ENCODE peak calls at places on chromosomes 2 and 18, in five cellular contexts. F is cardiac fibroblast, V is fibroblast of pulmonary artery, B is upper lobe of right lung, O is CD14-positive monocyte. E is an unnamed sample.

GRCh38 chr2:170002096-170002495 is 174.8 kb downstream of the UBR3 start:
- DNase-seq in F (no peak), V (no peak), B (no peak), O (no peak), E (no peak)

GRCh38 chr2:168697668-168698121 is 104.7 kb upstream of the NOSTRIN start:
- DNase-seq in F (no peak), V (no peak), B (no peak), O (no peak), E (no peak)

GRCh38 chr2:191678437-191679110 is 638 bp downstream of the NABP1 start:
- DNase-seq in F (peak; percentile 36), V (no peak), B (peak; percentile 86), O (peak; percentile 44), E (peak; percentile 90)

GRCh38 chr2:114213808-114214207 is 228.6 kb upstream of the DPP10 start:
- DNase-seq in F (no peak), V (no peak), B (no peak), O (no peak), E (no peak)

GRCh38 chr2:238061310-238062202 is 755 bp downstream of the SCLY start:
- DNase-seq in F (peak; percentile 46), V (peak; percentile 41), B (no peak), O (no peak), E (no peak)

GRCh38 chr2:27075219-27075871 is 3.1 kb upstream of the EMILIN1 start:
- DNase-seq in F (peak; percentile 69), V (peak; percentile 76), B (no peak), O (no peak), E (no peak)

GRCh38 chr18:62730926-62731325 is 15.6 kb downstream of the PHLPP1 start:
- DNase-seq in F (no peak), V (no peak), B (no peak), O (no peak), E (no peak)

GRCh38 chr2:217331577-217332139 is 471.8 kb upstream of the TNP1 start:
- DNase-seq in F (peak; percentile 71), V (peak; percentile 73), B (no peak), O (no peak), E (no peak)

GRCh38 chr2:235698028-235698427 is 204.2 kb downstream of the AGAP1 start:
- DNase-seq in F (no peak), V (no peak), B (no peak), O (no peak), E (no peak)

GRCh38 chr2:64218137-64218536 is 73.9 kb upstream of the PELI1 start:
- DNase-seq in F (no peak), V (no peak), B (no peak), O (no peak), E (no peak)

GRCh38 chr18:3747176-3747973 is 297.4 kb downstream of the TGIF1 start:
- DNase-seq in F (peak; percentile 76), V (peak; percentile 88), B (no peak), O (peak; percentile 87), E (no peak)

GRCh38 chr2:128765822-128766221 is 447.2 kb upstream of the HS6ST1 start:
- DNase-seq in F (no peak), V (no peak), B (peak; percentile 33), O (no peak), E (no peak)

GRCh38 chr18:54327818-54328217 is 29.8 kb downstream of the STARD6 start:
- DNase-seq in F (no peak), V (no peak), B (no peak), O (no peak), E (no peak)
- TF ChIP-seq CTCF in F (no peak), V (no peak), B (no peak), O (no peak), E (no peak)

DNA sequence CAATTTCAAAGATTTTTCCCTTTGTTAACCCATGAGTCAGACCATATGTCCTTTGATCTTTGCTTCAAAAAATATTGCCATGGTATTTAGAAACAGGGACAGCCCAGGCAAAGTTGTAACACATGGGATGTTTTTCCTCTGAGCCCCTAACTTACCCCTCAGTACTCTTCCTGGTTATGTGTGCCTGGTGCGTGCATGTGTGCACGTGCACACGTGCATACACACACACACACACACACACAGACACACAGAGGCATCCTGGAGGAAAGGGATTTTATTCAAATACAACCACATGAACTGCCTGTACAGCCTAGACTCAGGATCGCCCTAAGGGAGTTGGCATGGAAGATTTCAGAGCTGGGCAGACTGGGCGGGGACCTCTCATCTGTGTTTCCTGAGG is 5.1 kb downstream of the AFF3 start:
- DNase-seq in F (no peak), V (no peak), B (no peak), O (no peak), E (no peak)
- TF ChIP-seq CTCF in F (no peak), V (no peak), B (no peak), O (no peak), E (no peak)

DNA sequence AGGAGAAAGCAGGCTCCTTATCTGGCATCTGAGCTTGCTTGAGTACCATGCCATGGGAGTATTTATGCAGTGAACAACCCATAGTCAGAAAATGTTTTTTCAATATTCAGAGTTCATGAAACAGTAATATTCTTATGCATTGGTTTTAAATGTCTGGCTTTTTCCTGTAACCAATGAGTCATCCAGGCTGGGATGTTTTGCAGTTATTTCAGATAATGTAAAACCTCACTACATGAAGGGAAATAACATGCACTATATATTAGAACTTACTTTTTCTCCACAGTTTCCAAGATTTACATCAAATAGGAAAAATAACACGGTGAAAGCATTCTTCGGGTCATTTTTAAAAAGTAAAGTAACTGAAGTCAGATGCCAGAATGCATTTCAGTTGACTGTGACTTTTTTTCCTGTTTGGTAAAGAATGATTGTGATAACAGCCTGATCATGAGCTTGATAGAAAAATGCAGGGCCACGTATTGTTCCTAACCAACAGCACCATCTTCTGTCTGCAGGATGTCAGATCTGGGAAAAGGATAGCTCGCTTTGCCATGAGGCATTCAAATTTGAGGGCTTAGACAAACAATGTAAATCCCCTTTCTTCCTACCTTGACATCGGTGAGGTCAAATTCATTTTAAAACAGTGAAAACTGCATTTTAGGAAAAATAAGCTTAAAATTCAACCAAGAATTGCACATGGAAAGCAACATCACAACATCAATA is 152.8 kb downstream of the DSC3 start:
- DNase-seq in F (peak; percentile 6), V (peak; percentile 33), B (no peak), O (no peak), E (no peak)
- TF ChIP-seq CTCF in F (peak; percentile 3), V (peak; percentile 26), B (peak; percentile 40), O (no peak), E (peak; percentile 55)

GRCh38 chr2:96140941-96141623 is 2.8 kb upstream of the ASTL start:
- DNase-seq in F (no peak), V (no peak), B (no peak), O (no peak), E (peak; percentile 41)

GRCh38 chr2:96137611-96138129 is 632 bp downstream of the ASTL start:
- DNase-seq in F (no peak), V (no peak), B (no peak), O (no peak), E (peak; percentile 69)

GRCh38 chr2:96136123-96136720 is 2.1 kb downstream of the ASTL start:
- DNase-seq in F (no peak), V (no peak), B (no peak), O (no peak), E (no peak)

GRCh38 chr2:96139181-96139758 is 968 bp upstream of the ASTL start:
- DNase-seq in F (no peak), V (no peak), B (no peak), O (no peak), E (peak; percentile 35)

GRCh38 chr2:96138146-96139145 is at the start of gene ASTL:
- DNase-seq in F (peak; percentile 56), V (peak; percentile 49), B (peak; percentile 85), O (no peak), E (peak; percentile 80)
- TF ChIP-seq CTCF in F (peak; percentile 55), V (peak; percentile 66), B (peak; percentile 49), O (peak; percentile 52), E (peak; percentile 77)

GRCh38 chr2:3180082-3180908 is 197.3 kb downstream of the EIPR1 start:
- DNase-seq in F (no peak), V (no peak), B (no peak), O (no peak), E (no peak)

GRCh38 chr2:3178206-3179031 is 199.2 kb downstream of the EIPR1 start:
- DNase-seq in F (no peak), V (no peak), B (no peak), O (no peak), E (no peak)

GRCh38 chr2:3179626-3180025 is 198.0 kb downstream of the EIPR1 start:
- DNase-seq in F (no peak), V (no peak), B (no peak), O (no peak), E (no peak)

GRCh38 chr2:3181416-3182010 is 196.1 kb downstream of the EIPR1 start:
- DNase-seq in F (no peak), V (no peak), B (no peak), O (no peak), E (no peak)

GRCh38 chr2:3179208-3179607 is 198.4 kb downstream of the EIPR1 start:
- DNase-seq in F (no peak), V (no peak), B (no peak), O (no peak), E (no peak)
- TF ChIP-seq CTCF in F (no peak), V (no peak), B (no peak), O (no peak), E (peak; percentile 18)

GRCh38 chr18:48948112-48949050 is 2.4 kb downstream of the SMAD7 start:
- DNase-seq in F (peak; percentile 56), V (peak; percentile 74), B (peak; percentile 83), O (no peak), E (no peak)

GRCh38 chr18:48949051-48949605 is 1.6 kb downstream of the SMAD7 start:
- DNase-seq in F (no peak), V (peak; percentile 34), B (peak; percentile 85), O (no peak), E (no peak)

GRCh38 chr18:48951448-48952286 is 902 bp upstream of the SMAD7 start:
- DNase-seq in F (peak; percentile 95), V (peak; percentile 92), B (peak; percentile 95), O (peak; percentile 86), E (no peak)

GRCh38 chr18:48950536-48951447 is at the start of gene SMAD7:
- DNase-seq in F (no peak), V (peak; percentile 41), B (peak; percentile 80), O (no peak), E (no peak)

GRCh38 chr18:48949606-48950535 is 894 bp downstream of the SMAD7 start:
- DNase-seq in F (peak; percentile 60), V (peak; percentile 45), B (peak; percentile 85), O (no peak), E (no peak)
- TF ChIP-seq CTCF in F (no peak), V (no peak), B (peak; percentile 24), O (peak; percentile 47), E (peak; percentile 61)